ENCODE peak calls at places on chromosomes 11 and 22, in four cellular contexts. E is DND-41, F is PC-9, W is neural progenitor cell. B is an unnamed sample.

GRCh38 chr22:20867179-20868099 is 8.6 kb downstream of the SNAP29 start:
- DNase-seq in W (no peak), E (no peak), F (no peak), B (no peak)

GRCh38 chr22:36068776-36069344 is 40.2 kb upstream of the RBFOX2 start:
- DNase-seq in W (no peak), F (no peak), E (no peak), B (no peak)

GRCh38 chr11:33753304-33753703 is 17.1 kb upstream of the CD59 start:
- DNase-seq in W (no peak), F (no peak), E (no peak), B (no peak)

GRCh38 chr11:121636341-121637176 is 183.8 kb upstream of the SORL1-AS1 start:
- DNase-seq in F (no peak), W (no peak), E (no peak), B (no peak)

GRCh38 chr11:67353317-67354313 is at the start of gene POLD4:
- DNase-seq in E (peak; percentile 97), F (peak; percentile 99), W (peak; percentile 98), B (peak; percentile 62)

GRCh38 chr11:8586184-8586583 is 7.8 kb downstream of the STK33 start:
- DNase-seq in W (no peak), E (no peak), F (no peak), B (no peak)

GRCh38 chr22:18048441-18048898 is 24.1 kb upstream of the MICAL3 start:
- DNase-seq in F (no peak), E (no peak), W (peak; percentile 20), B (no peak)

GRCh38 chr11:2886191-2886894 is 768 bp upstream of the CDKN1C start:
- DNase-seq in E (no peak), W (peak; percentile 85), F (no peak), B (no peak)

GRCh38 chr11:64314805-64315561 is 2.4 kb downstream of the TRMT112 start:
- DNase-seq in W (no peak), E (no peak), F (no peak), B (no peak)

GRCh38 chr11:64319421-64319761 is 1.5 kb downstream of the PRDX5 start:
- DNase-seq in W (no peak), E (no peak), F (no peak), B (no peak)

GRCh38 chr11:64318694-64319420 is 936 bp downstream of the PRDX5 start:
- DNase-seq in F (no peak), E (no peak), W (no peak), B (no peak)

GRCh38 chr11:64317961-64318693 is at the start of gene PRDX5:
- DNase-seq in F (peak; percentile 99), W (peak; percentile 97), E (peak; percentile 97), B (peak; percentile 96)

GRCh38 chr11:64317325-64317960 is at the start of gene TRMT112:
- DNase-seq in E (peak; percentile 98), W (peak; percentile 95), F (peak; percentile 97), B (peak; percentile 98)
- H3K4me1 ChIP-seq in E (peaks cover 34% of the 10 kb centered on the region), W (peaks cover 12% of the 10 kb centered on the region), F (peaks cover 47% of the 10 kb centered on the region), B (peaks cover 3% of the 10 kb centered on the region)

DNA sequence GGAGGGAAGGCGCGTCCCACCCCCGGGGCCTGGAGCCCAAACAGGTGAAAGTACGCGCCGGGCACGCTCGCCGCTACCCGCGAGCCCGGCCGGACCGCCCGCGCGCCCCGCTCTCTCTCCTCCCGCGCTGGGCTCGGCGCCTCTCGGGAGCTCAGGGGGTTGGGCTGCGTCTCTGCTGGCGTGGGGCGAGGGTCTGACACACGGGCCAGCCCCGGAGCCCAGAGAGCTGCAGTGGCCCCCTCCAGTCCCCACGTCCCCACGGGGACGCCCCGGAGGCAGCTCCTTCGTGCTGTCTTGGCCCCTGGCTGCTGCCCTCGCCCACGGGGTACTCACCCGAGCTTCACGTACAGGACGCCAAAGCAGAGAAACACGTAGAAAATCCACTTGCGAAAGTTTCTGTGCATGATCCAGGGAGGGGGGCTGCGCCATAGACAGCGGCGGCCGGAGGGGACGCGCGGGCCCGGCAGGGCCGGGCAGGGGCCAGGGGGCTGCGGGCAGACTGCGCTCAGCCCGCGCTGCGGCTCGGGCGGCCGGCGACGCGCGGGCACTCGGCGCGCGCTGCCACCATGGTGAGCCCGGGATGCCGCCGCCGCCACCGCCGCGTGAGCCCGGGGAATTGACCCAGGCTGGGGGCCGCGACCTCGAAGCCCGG is 485 bp downstream of the WNT7B start:
- DNase-seq in W (peak; percentile 44), E (no peak), F (no peak), B (no peak)
- H3K27me3 ChIP-seq in W (peaks cover 82% of the 10 kb centered on the region), E (peaks cover 31% of the 10 kb centered on the region), F (no peaks in the 10 kb centered on the region), B (peaks cover 9% of the 10 kb centered on the region)

GRCh38 chr22:26479792-26480610 is 3.6 kb downstream of the HPS4 start:
- DNase-seq in W (no peak), E (peak; percentile 55), F (no peak), B (no peak)

GRCh38 chr22:26481112-26481693 is 2.4 kb downstream of the HPS4 start:
- DNase-seq in W (no peak), F (no peak), E (no peak), B (no peak)

GRCh38 chr22:26481694-26482093 is 1.9 kb downstream of the HPS4 start:
- DNase-seq in W (no peak), E (no peak), F (no peak), B (no peak)

GRCh38 chr22:26479043-26479791 is 4.4 kb downstream of the HPS4 start:
- DNase-seq in W (no peak), E (peak; percentile 60), F (no peak), B (no peak)

GRCh38 chr22:26480611-26480932 is 3.0 kb downstream of the HPS4 start:
- DNase-seq in W (no peak), E (no peak), F (no peak), B (no peak)
- H3K27ac ChIP-seq in W (no peak overlapping the region), E (peak overlapping the region; percentile 97), F (no peak overlapping the region), B (no peak overlapping the region)

GRCh38 chr11:57772562-57772961 is 11.0 kb downstream of the CTNND1 start:
- DNase-seq in F (no peak), E (no peak), W (no peak), B (no peak)

GRCh38 chr11:57773026-57773598 is 11.5 kb downstream of the CTNND1 start:
- DNase-seq in F (no peak), W (no peak), E (no peak), B (no peak)

GRCh38 chr11:57770793-57771192 is 9.2 kb downstream of the CTNND1 start:
- DNase-seq in F (no peak), W (no peak), E (no peak), B (no peak)

GRCh38 chr11:57775474-57775873 is 13.9 kb downstream of the CTNND1 start:
- DNase-seq in W (no peak), F (no peak), E (no peak), B (no peak)

DNA sequence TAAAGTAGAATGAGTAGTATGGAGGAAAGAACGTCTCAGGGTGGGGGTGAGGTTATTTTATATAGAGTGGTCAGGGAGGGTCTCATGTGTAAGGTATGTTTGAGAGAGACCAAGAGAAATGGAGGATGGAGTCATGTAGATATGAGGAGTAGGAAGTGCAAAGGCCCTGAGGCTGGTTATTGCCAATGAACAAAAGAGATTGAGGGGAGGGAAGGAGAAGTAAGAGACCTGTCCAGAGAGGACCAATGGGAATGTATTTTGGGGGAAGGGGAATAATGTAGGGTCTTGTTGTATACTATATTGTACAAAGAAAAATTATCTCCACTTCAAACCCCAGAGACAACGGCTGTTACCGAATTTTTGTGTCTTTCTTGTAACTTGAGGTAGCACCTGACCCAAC is 9.8 kb downstream of the CTNND1 start:
- DNase-seq in W (no peak), F (no peak), E (no peak), B (no peak)
- H3K4me1 ChIP-seq in W (peaks cover 21% of the 10 kb centered on the region), F (peaks cover 89% of the 10 kb centered on the region), E (peaks cover 6% of the 10 kb centered on the region), B (peaks cover 25% of the 10 kb centered on the region)

DNA sequence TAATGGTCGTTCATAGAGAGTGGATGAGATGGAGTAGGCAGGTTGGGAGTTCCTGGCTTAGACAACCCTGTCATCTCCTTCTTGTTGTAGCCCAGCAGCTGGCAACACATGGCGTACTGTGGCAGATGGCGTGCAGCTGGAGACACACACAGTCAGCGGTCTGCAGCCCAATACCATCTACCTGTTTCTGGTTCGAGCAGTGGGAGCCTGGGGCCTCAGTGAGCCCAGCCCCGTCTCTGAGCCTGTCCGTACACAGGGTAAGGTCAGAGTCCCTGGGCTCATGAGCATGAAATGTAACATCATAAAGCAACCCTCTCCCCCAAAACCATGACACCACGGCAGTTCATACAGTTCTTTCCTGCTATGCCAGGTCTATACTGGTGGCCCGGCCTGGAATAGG is 8.7 kb downstream of the ROBO3 start:
- DNase-seq in W (no peak), F (no peak), E (no peak), B (no peak)
- H3K27me3 ChIP-seq in W (peaks cover 68% of the 10 kb centered on the region), F (peaks cover 86% of the 10 kb centered on the region), E (no peaks in the 10 kb centered on the region), B (peaks cover 55% of the 10 kb centered on the region)

DNA sequence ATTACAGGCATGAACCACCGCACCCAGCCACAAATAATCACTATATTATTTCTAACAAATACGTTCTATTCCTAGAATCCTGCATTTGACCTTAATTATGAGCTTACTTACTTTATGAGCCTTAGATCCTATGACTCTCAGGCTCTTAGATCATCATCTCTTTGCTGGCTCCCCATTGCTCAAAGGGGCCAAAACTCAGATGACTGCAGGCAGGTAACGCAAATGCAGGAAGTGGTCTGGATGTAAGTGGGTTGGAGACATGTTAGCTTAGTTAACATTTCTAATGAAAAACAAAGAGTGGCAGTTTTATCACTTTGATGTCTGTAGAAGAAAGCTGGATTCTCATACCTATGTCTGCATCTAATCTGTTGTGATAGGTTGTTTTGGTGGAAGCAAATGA is 23.4 kb downstream of the CCDC81 start:
- DNase-seq in E (no peak), F (no peak), W (no peak), B (no peak)
- H3K27ac ChIP-seq in E (no peak overlapping the region), F (no peak overlapping the region), W (no peak overlapping the region), B (no peak overlapping the region)

B was measured in foreskin keratinocyte.